ENCODE peak calls at places on chromosomes 7 and 10, in seven cellular contexts. K, W, V, Z, B, O and T are unnamed samples.

GRCh38 chr7:155299539-155300202 is 2.0 kb downstream of the INSIG1 start:
- DNase-seq in K (no peak), W (no peak), V (no peak), Z (peak), B (no peak), O (no peak), T (no peak)

GRCh38 chr10:34627331-34627730 is 187.8 kb downstream of the PARD3 start:
- DNase-seq in K (no peak), W (no peak), V (no peak), Z (no peak), B (no peak), O (no peak), T (no peak)

GRCh38 chr10:52030975-52031374 is 283.1 kb upstream of the DKK1 start:
- DNase-seq in K (no peak), W (no peak), V (no peak), Z (no peak), B (no peak), O (no peak), T (no peak)

GRCh38 chr7:6651866-6652445 is 14.8 kb downstream of the ZNF316 start:
- DNase-seq in K (no peak), W (no peak), V (no peak), Z (no peak), B (no peak), O (no peak), T (no peak)

GRCh38 chr7:105743351-105743812 is 133.0 kb downstream of the ATXN7L1 start:
- DNase-seq in K (no peak), W (no peak), V (no peak), Z (no peak), B (no peak), O (peak), T (no peak)

GRCh38 chr10:120508966-120509365 is 51.9 kb downstream of the PLPP4 start:
- DNase-seq in K (no peak), W (no peak), V (no peak), Z (no peak), B (no peak), O (no peak), T (no peak)

GRCh38 chr7:37999673-38000072 is 79.2 kb downstream of the EPDR1 start:
- DNase-seq in K (no peak), W (no peak), V (no peak), Z (no peak), B (no peak), O (no peak), T (peak)

GRCh38 chr7:112023282-112023681 is 182.9 kb downstream of the DOCK4 start:
- DNase-seq in K (no peak), W (no peak), V (no peak), Z (no peak), B (no peak), O (no peak), T (no peak)

GRCh38 chr7:101093907-101094306 is 8.6 kb downstream of the TRIM56 start:
- DNase-seq in K (peak), W (no peak), V (peak), Z (no peak), B (no peak), O (no peak), T (peak)

GRCh38 chr10:132868995-132869394 is 73.4 kb downstream of the CFAP46 start:
- DNase-seq in K (no peak), W (no peak), V (no peak), Z (no peak), B (no peak), O (no peak), T (no peak)

GRCh38 chr10:128130051-128130450 is 3.8 kb upstream of the MKI67 start:
- DNase-seq in K (peak), W (no peak), V (peak), Z (no peak), B (peak), O (no peak), T (no peak)

GRCh38 chr7:45881759-45882464 is 6.4 kb upstream of the IGFBP1 start:
- DNase-seq in K (peak), W (no peak), V (no peak), Z (peak), B (no peak), O (no peak), T (peak)

GRCh38 chr10:126062132-126063032 is 166.0 kb downstream of the FANK1 start:
- DNase-seq in K (peak), W (no peak), V (peak), Z (peak), B (peak), O (no peak), T (peak)